ENCODE peak calls at places on chromosome 17, in six cellular contexts. H is lower lobe of right lung; U is T-helper 2 cell; V is astrocyte of the spinal cord; S is stimulated activated CD4-positive, alpha-beta T cell treated with anti-CD3 and anti-CD28 coated beads, Interleukin-1b, Interleukin-23, amount 100 ng/mL, for 1 hour; K is smooth muscle cell of the brain vasculature. M is an unnamed sample.

GRCh38 chr17:17681187-17681743 is at the start of gene RAI1:
- DNase-seq in U (peak; percentile 79), S (peak; percentile 25), K (no peak), V (peak; percentile 82), H (peak; percentile 86), M (peak; percentile 84)

GRCh38 chr17:37299257-37299985 is 76.4 kb upstream of the C17orf78 start:
- DNase-seq in H (no peak), S (no peak), V (peak; percentile 27), U (no peak), K (no peak), M (peak; percentile 38)

GRCh38 chr17:82940226-82941020 is 100.6 kb upstream of the ZNF750 start:
- DNase-seq in K (no peak), V (no peak), S (no peak), U (no peak), H (peak; percentile 45), M (no peak)

GRCh38 chr17:44266402-44267164 is 1.4 kb downstream of the SLC4A1 start:
- DNase-seq in H (no peak), S (no peak), V (no peak), U (no peak), K (no peak), M (no peak)

GRCh38 chr17:56812971-56813388 is 20.7 kb downstream of the C17orf67 start:
- DNase-seq in S (no peak), U (no peak), V (no peak), K (no peak), H (no peak), M (no peak)

GRCh38 chr17:81401727-81402529 is 6.7 kb downstream of the BAHCC1 start:
- DNase-seq in V (no peak), H (no peak), U (no peak), S (no peak), K (no peak), M (peak; percentile 67)

GRCh38 chr17:13864551-13864950 is 204.8 kb upstream of the COX10 start:
- DNase-seq in H (no peak), K (no peak), S (no peak), U (no peak), V (peak; percentile 66), M (peak; percentile 54)

GRCh38 chr17:4940625-4941021 is 555 bp downstream of the RNF167 start:
- DNase-seq in S (no peak), V (no peak), U (peak; percentile 70), H (no peak), K (no peak), M (no peak)

GRCh38 chr17:65633988-65634387 is 72.5 kb upstream of the AXIN2 start:
- DNase-seq in V (no peak), U (no peak), H (no peak), K (no peak), S (no peak), M (peak; percentile 13)

GRCh38 chr17:14922421-14922820 is 342.7 kb downstream of the PMP22 start:
- DNase-seq in H (no peak), V (no peak), S (no peak), K (no peak), U (no peak), M (peak; percentile 45)

GRCh38 chr17:6269474-6269873 is 165.4 kb downstream of the AIPL1 start:
- DNase-seq in V (peak; percentile 53), S (no peak), K (no peak), H (no peak), U (peak; percentile 33), M (peak; percentile 12)

GRCh38 chr17:30559656-30560055 is 82.4 kb downstream of the GOSR1 start:
- DNase-seq in V (no peak), S (no peak), H (no peak), K (no peak), U (no peak), M (no peak)

GRCh38 chr17:46935658-46936266 is 12.8 kb downstream of the GOSR2 start:
- DNase-seq in S (no peak), H (no peak), U (no peak), V (no peak), K (no peak), M (peak; percentile 64)

GRCh38 chr17:72151565-72152391 is 31.0 kb downstream of the SOX9 start:
- DNase-seq in V (peak; percentile 61), U (no peak), H (no peak), S (no peak), K (no peak), M (peak; percentile 81)

GRCh38 chr17:14352139-14352538 is 51.3 kb downstream of the HS3ST3B1 start:
- DNase-seq in U (no peak), V (no peak), S (no peak), H (no peak), K (no peak), M (no peak)

GRCh38 chr17:79721993-79722671 is 8.6 kb upstream of the ENPP7 start:
- DNase-seq in K (no peak), V (no peak), U (no peak), S (no peak), H (no peak), M (peak; percentile 9)

GRCh38 chr17:29726721-29727252 is 104.1 kb upstream of the CORO6 start:
- DNase-seq in V (peak; percentile 27), H (no peak), K (no peak), S (no peak), U (peak; percentile 26), M (peak; percentile 73)